ENCODE peak calls at places on chromosome 1, in five cellular contexts. One of them, this sample, is unnamed.

GRCh38 chr1:205748398-205749093 is 1.4 kb downstream of the NUCKS1 start:
- DNase-seq in coronary artery: no peak
- DNase-seq in occipital lobe: no peak
- DNase-seq in neuronal stem cell: no peak
- DNase-seq in cortex of kidney: no peak
- DNase-seq in this sample: no peak

GRCh38 chr1:107883562-107883961 is 81.4 kb downstream of the VAV3 start:
- DNase-seq in neuronal stem cell: no peak
- DNase-seq in cortex of kidney: no peak
- DNase-seq in coronary artery: no peak
- DNase-seq in occipital lobe: no peak
- DNase-seq in this sample: no peak

GRCh38 chr1:9456833-9457232 is 82.4 kb upstream of the SLC25A33 start:
- DNase-seq in occipital lobe: no peak
- DNase-seq in cortex of kidney: no peak
- DNase-seq in neuronal stem cell: no peak
- DNase-seq in coronary artery: no peak
- DNase-seq in this sample: no peak

GRCh38 chr1:21338568-21339401 is 48.5 kb upstream of the ECE1 start:
- DNase-seq in cortex of kidney: no peak
- DNase-seq in occipital lobe: no peak
- DNase-seq in coronary artery: peak
- DNase-seq in neuronal stem cell: no peak
- DNase-seq in this sample: no peak

GRCh38 chr1:205528887-205529825 is 24.7 kb downstream of the CDK18 start:
- DNase-seq in coronary artery: no peak
- DNase-seq in cortex of kidney: no peak
- DNase-seq in occipital lobe: peak
- DNase-seq in neuronal stem cell: peak
- DNase-seq in this sample: peak

GRCh38 chr1:153428073-153428638 is 11.8 kb downstream of the S100A7A start:
- DNase-seq in coronary artery: peak
- DNase-seq in neuronal stem cell: no peak
- DNase-seq in occipital lobe: no peak
- DNase-seq in cortex of kidney: no peak
- DNase-seq in this sample: no peak

GRCh38 chr1:4046836-4047461 is 146.9 kb upstream of the C1orf174 start:
- DNase-seq in neuronal stem cell: no peak
- DNase-seq in occipital lobe: no peak
- DNase-seq in coronary artery: peak
- DNase-seq in cortex of kidney: no peak
- DNase-seq in this sample: no peak

GRCh38 chr1:218351617-218352438 is 6.7 kb downstream of the TGFB2 start:
- DNase-seq in occipital lobe: no peak
- DNase-seq in coronary artery: no peak
- DNase-seq in cortex of kidney: no peak
- DNase-seq in neuronal stem cell: no peak
- DNase-seq in this sample: no peak